ENCODE peak calls at places on chromosomes 7 and 10, in nine cellular contexts. W is OCI-LY7, Y is endothelial cell of umbilical vein, L is esophagus squamous epithelium, P is heart right ventricle, Z is IMR-90, T is upper lobe of left lung, K is coronary artery, D is tibial artery. A is an unnamed sample.

GRCh38 chr7:33195264-33195663 is 65.9 kb downstream of the BBS9 start:
- DNase-seq in K (no peak), W (no peak), D (no peak), P (no peak), L (no peak), Y (no peak), T (no peak), Z (peak; percentile 87), A (no peak)

GRCh38 chr7:124031919-124032318 is 948 bp downstream of the TMEM229A start:
- DNase-seq in P (no peak), T (no peak), L (no peak), W (no peak), K (no peak), D (no peak), Y (no peak), Z (no peak), A (no peak)

GRCh38 chr10:113331971-113332370 is 220.9 kb upstream of the HABP2 start:
- DNase-seq in K (no peak), Z (no peak), W (no peak), L (no peak), P (no peak), Y (no peak), T (no peak), D (no peak), A (no peak)

GRCh38 chr10:35420827-35421552 is 84.7 kb downstream of the CCNY start:
- DNase-seq in K (no peak), P (no peak), D (no peak), L (no peak), Y (no peak), T (no peak), Z (no peak), W (no peak), A (no peak)

GRCh38 chr10:117074621-117075020 is 63.4 kb downstream of the VAX1 start:
- DNase-seq in P (no peak), T (no peak), Z (no peak), D (no peak), L (no peak), W (no peak), K (no peak), Y (no peak), A (no peak)

GRCh38 chr10:13000431-13000830 is 1.1 kb downstream of the CCDC3 start:
- DNase-seq in Z (no peak), P (no peak), D (no peak), W (no peak), Y (no peak), K (no peak), L (no peak), T (no peak), A (no peak)

GRCh38 chr7:77528368-77528767 is 8.7 kb upstream of the PTPN12 start:
- DNase-seq in D (no peak), P (no peak), L (no peak), T (no peak), Z (no peak), W (no peak), Y (no peak), K (no peak), A (no peak)

GRCh38 chr10:50312464-50313437 is 61.4 kb upstream of the ASAH2 start:
- DNase-seq in Z (peak; percentile 79), Y (no peak), P (no peak), D (no peak), W (no peak), K (no peak), T (no peak), L (no peak), A (no peak)

GRCh38 chr7:101390901-101391301 is 28.2 kb downstream of the COL26A1 start:
- DNase-seq in T (no peak), L (no peak), W (peak; percentile 88), P (peak; percentile 55), K (no peak), D (no peak), Z (no peak), Y (no peak), A (no peak)

GRCh38 chr7:106959753-106960152 is 84.8 kb upstream of the PRKAR2B start:
- DNase-seq in W (peak; percentile 70), Y (no peak), Z (no peak), K (no peak), P (no peak), L (no peak), T (no peak), D (no peak), A (no peak)

GRCh38 chr7:40483630-40484029 is 348.8 kb downstream of the SUGCT start:
- DNase-seq in D (no peak), Z (no peak), W (no peak), L (no peak), K (no peak), Y (no peak), T (no peak), P (no peak), A (no peak)

GRCh38 chr7:138324905-138325304 is 135.2 kb upstream of the TRIM24 start:
- DNase-seq in Y (no peak), D (no peak), W (no peak), L (no peak), Z (no peak), T (no peak), K (no peak), P (no peak), A (no peak)

GRCh38 chr7:51593638-51594037 is 277.0 kb upstream of the COBL start:
- DNase-seq in L (no peak), Z (no peak), K (no peak), T (no peak), P (no peak), W (no peak), D (no peak), Y (no peak), A (no peak)

GRCh38 chr7:47034180-47034579 is 547.7 kb downstream of the TNS3 start:
- DNase-seq in L (no peak), D (no peak), K (no peak), Z (no peak), T (no peak), Y (no peak), P (no peak), W (no peak), A (no peak)

GRCh38 chr10:127577376-127577775 is 28.3 kb downstream of the NPS start:
- DNase-seq in K (no peak), T (no peak), D (no peak), W (no peak), Y (no peak), L (no peak), P (no peak), Z (peak; percentile 25), A (no peak)
- TF ChIP-seq CTCF in K (no peak), T (no peak), D (peak; percentile 22), W (peak; percentile 65), Y (no peak), L (no peak), P (peak; percentile 15), Z (peak; percentile 38), A (no peak)

GRCh38 chr10:100969175-100970075 is at the start of gene SEMA4G:
- DNase-seq in Y (peak; percentile 43), T (peak; percentile 91), P (peak; percentile 23), K (no peak), D (no peak), L (no peak), Z (peak; percentile 12), W (peak; percentile 69), A (no peak)
- H3K4me3 ChIP-seq in Y (peak within 1 kb of the TSS; percentile 57), T (peak within 1 kb of the TSS; percentile 76), P (peak within 1 kb of the TSS; percentile 67), K (peak within 1 kb of the TSS; percentile 83), D (peak within 1 kb of the TSS; percentile 58), L (peak within 1 kb of the TSS; percentile 41), Z (peak within 1 kb of the TSS; percentile 76), W (peak within 1 kb of the TSS; percentile 52), A (peak within 1 kb of the TSS; percentile 74)

GRCh38 chr10:3132036-3133025 is 40.3 kb downstream of the PITRM1 start:
- DNase-seq in L (no peak), T (no peak), K (no peak), Y (no peak), Z (no peak), P (no peak), W (no peak), D (peak; percentile 10), A (no peak)

GRCh38 chr10:3133948-3134347 is 38.6 kb downstream of the PITRM1 start:
- DNase-seq in L (no peak), W (no peak), D (no peak), T (no peak), P (no peak), Y (no peak), Z (no peak), K (no peak), A (no peak)

GRCh38 chr10:3128379-3129130 is 44.0 kb downstream of the PITRM1 start:
- DNase-seq in L (no peak), W (no peak), T (no peak), D (no peak), P (no peak), K (no peak), Z (no peak), Y (no peak), A (no peak)

GRCh38 chr10:3129581-3130340 is 42.8 kb downstream of the PITRM1 start:
- DNase-seq in D (no peak), Y (no peak), W (no peak), P (no peak), T (peak; percentile 85), L (no peak), K (no peak), Z (no peak), A (no peak)

GRCh38 chr10:3131098-3131497 is 41.5 kb downstream of the PITRM1 start:
- DNase-seq in W (no peak), Y (no peak), P (no peak), Z (peak; percentile 65), T (no peak), K (no peak), L (no peak), D (no peak), A (no peak)
- TF ChIP-seq CTCF in W (no peak), Y (no peak), P (no peak), Z (no peak), T (no peak), K (no peak), L (no peak), D (no peak), A (no peak)

GRCh38 chr7:29889288-29889687 is 83.0 kb downstream of the WIPF3 start:
- DNase-seq in W (no peak), L (no peak), D (no peak), P (no peak), Y (no peak), T (no peak), K (no peak), Z (no peak), A (no peak)
- H3K4me3 ChIP-seq in W (no peak overlapping the region), L (no peak overlapping the region), D (no peak overlapping the region), P (no peak overlapping the region), Y (no peak overlapping the region), T (no peak overlapping the region), K (no peak overlapping the region), Z (no peak overlapping the region), A (no peak overlapping the region)

DNA sequence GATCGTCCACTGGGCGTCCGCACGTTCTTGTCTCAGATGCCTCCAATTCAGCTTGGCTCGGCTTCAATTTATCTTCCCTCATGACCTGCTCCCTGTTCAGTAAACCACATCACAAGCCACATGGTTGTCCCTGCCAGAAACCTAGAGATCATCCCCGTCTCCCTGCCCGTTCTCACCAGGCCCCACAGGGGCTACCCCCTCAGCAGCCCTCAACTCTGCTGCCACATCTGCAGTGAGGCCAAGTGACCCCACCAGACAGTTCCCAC is 14.1 kb upstream of the TTYH3 start:
- DNase-seq in L (no peak), Z (no peak), T (no peak), K (no peak), Y (no peak), D (no peak), P (no peak), W (no peak), A (no peak)
- TF ChIP-seq CTCF in L (no peak), Z (no peak), T (no peak), K (no peak), Y (no peak), D (no peak), P (no peak), W (no peak), A (no peak)

GRCh38 chr10:111486346-111486745 is 409.5 kb downstream of the ADRA2A start:
- DNase-seq in D (no peak), K (no peak), W (no peak), Z (no peak), L (no peak), Y (no peak), P (no peak), T (no peak), A (no peak)
- H3K4me3 ChIP-seq in D (no peak overlapping the region), K (no peak overlapping the region), W (no peak overlapping the region), Z (no peak overlapping the region), L (no peak overlapping the region), Y (no peak overlapping the region), P (no peak overlapping the region), T (no peak overlapping the region), A (no peak overlapping the region)